ENCODE peak calls at places on chromosomes 13 and 19, in six cellular contexts. M is ovary, F is GM23248, X is lower lobe of right lung, S is tibial nerve, P is A673. I is an unnamed sample.
A peak's percentile ranks its signal among the peaks of the same experiment; 100 is the strongest.

GRCh38 chr13:37026778-37027177 is 26.2 kb downstream of the EXOSC8 start:
- DNase-seq in M (no peak), F (peak; percentile 10), X (no peak), S (no peak), P (no peak), I (no peak)

GRCh38 chr13:80040219-80040976 is 300.5 kb downstream of the SPRY2 start:
- DNase-seq in X (no peak), P (peak; percentile 74), F (peak; percentile 97), S (no peak), M (no peak), I (no peak)

GRCh38 chr19:37127999-37128820 is 44.3 kb downstream of the ZNF585A start:
- DNase-seq in M (no peak), P (no peak), X (no peak), S (no peak), F (no peak), I (no peak)

GRCh38 chr13:30870049-30870884 is 35.8 kb upstream of the MEDAG start:
- DNase-seq in M (peak; percentile 92), P (peak; percentile 93), F (peak; percentile 99), S (peak; percentile 93), X (no peak), I (no peak)

GRCh38 chr13:80048802-80049201 is 292.1 kb downstream of the SPRY2 start:
- DNase-seq in F (peak; percentile 99), M (peak; percentile 47), P (peak; percentile 98), X (peak; percentile 79), S (peak; percentile 87), I (no peak)

GRCh38 chr13:32415019-32415418 is 12.9 kb downstream of the N4BP2L1 start:
- DNase-seq in F (peak; percentile 32), S (no peak), P (peak; percentile 41), M (no peak), X (no peak), I (no peak)

GRCh38 chr19:42129399-42130253 is 2.6 kb downstream of the POU2F2 start:
- DNase-seq in F (peak; percentile 81), S (peak; percentile 31), X (no peak), P (no peak), M (no peak), I (peak; percentile 24)

GRCh38 chr13:90696254-90696653 is 651.2 kb upstream of the MIR17HG start:
- DNase-seq in P (no peak), S (no peak), M (no peak), X (no peak), F (peak; percentile 88), I (no peak)

GRCh38 chr13:51801631-51802099 is 2.3 kb downstream of the DHRS12 start:
- DNase-seq in P (peak; percentile 51), M (no peak), F (peak; percentile 36), X (peak; percentile 90), S (peak; percentile 57), I (peak; percentile 87)

GRCh38 chr19:13098291-13099072 is 4.2 kb downstream of the LYL1 start:
- DNase-seq in F (peak; percentile 77), M (no peak), P (peak; percentile 55), S (no peak), X (peak; percentile 70), I (peak; percentile 64)

GRCh38 chr13:94713556-94714182 is 1.3 kb upstream of the SOX21 start:
- DNase-seq in M (no peak), P (no peak), S (no peak), F (no peak), X (no peak), I (no peak)

GRCh38 chr13:106078191-106078590 is 457.3 kb downstream of the EFNB2 start:
- DNase-seq in F (no peak), P (no peak), X (no peak), S (no peak), M (no peak), I (no peak)

GRCh38 chr19:33075519-33075918 is 5.5 kb upstream of the GPATCH1 start:
- DNase-seq in S (no peak), F (no peak), X (no peak), P (no peak), M (no peak), I (no peak)

GRCh38 chr19:33066543-33066942 is 1.9 kb upstream of the RHPN2 start:
- DNase-seq in S (no peak), F (no peak), X (no peak), P (no peak), M (no peak), I (no peak)

GRCh38 chr19:33067121-33067520 is 2.4 kb upstream of the RHPN2 start:
- DNase-seq in M (no peak), F (no peak), X (no peak), P (no peak), S (no peak), I (no peak)

DNA sequence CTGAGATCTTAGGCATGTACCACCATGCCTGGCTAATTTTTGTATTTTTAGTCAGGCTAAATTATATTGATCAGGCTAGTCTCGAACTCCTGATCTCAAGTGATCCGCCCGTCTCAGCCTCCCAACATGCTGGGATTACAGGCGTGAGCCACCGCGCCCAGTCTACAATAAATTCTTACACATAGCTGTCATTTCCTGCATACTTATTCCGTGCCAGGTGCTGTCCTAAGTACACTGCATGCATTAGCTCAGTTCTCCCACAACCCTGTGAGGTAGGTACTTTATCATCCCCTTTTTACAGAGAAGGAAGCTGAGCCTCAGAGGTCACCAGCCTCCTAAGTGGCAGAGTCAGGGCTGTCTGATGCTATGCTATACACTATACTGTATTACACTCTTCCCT is 7.2 kb upstream of the RHPN2 start:
- DNase-seq in X (no peak), M (no peak), P (no peak), F (no peak), S (no peak), I (no peak)
- H3K9me3 ChIP-seq in X (no peaks in the 10 kb centered on the region), M (no peaks in the 10 kb centered on the region), P (no peaks in the 10 kb centered on the region), F (no peaks in the 10 kb centered on the region), S (no peaks in the 10 kb centered on the region), I (no peaks in the 10 kb centered on the region)

GRCh38 chr19:9155591-9155990 is 15.4 kb downstream of the ZNF317 start:
- DNase-seq in P (no peak), F (no peak), X (no peak), S (no peak), M (no peak), I (no peak)

GRCh38 chr19:9165256-9165655 is 13.5 kb upstream of the OR7D2 start:
- DNase-seq in S (no peak), F (peak; percentile 10), P (no peak), M (no peak), X (no peak), I (no peak)

GRCh38 chr19:9156304-9156703 is 16.1 kb downstream of the ZNF317 start:
- DNase-seq in F (no peak), X (no peak), P (no peak), M (no peak), S (no peak), I (no peak)

GRCh38 chr19:9161427-9161826 is 17.4 kb upstream of the OR7D2 start:
- DNase-seq in P (no peak), X (no peak), M (no peak), F (no peak), S (no peak), I (no peak)

DNA sequence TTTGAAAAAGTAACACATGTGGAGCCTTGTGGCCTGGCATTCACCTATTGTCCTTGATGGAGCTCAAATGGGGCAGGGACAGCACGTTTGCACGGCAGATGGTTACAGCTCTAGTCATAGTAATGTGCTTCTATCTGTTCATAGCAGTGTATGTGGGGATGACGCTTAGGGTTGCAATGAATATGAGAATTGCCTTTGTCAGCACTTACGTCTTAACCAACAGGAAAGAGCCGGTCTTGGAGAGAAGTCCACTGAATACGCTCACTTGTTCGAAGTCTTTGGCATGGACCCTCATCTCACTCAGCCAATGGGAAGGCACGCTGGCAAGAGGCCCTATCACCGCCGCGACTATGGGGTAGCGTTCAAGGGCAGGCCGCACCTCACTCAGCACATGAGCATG is 18.9 kb upstream of the OR7D2 start:
- DNase-seq in X (no peak), F (no peak), M (no peak), P (no peak), S (no peak), I (no peak)
- H3K9me3 ChIP-seq in X (peaks cover 41% of the 10 kb centered on the region), F (no peaks in the 10 kb centered on the region), M (peaks cover 52% of the 10 kb centered on the region), P (peaks cover 17% of the 10 kb centered on the region), S (peaks cover 56% of the 10 kb centered on the region), I (no peaks in the 10 kb centered on the region)

GRCh38 chr19:22515435-22515834 is 93.3 kb upstream of the ZNF98 start:
- DNase-seq in S (no peak), X (no peak), F (no peak), M (no peak), P (no peak), I (no peak)
- H3K9me3 ChIP-seq in S (no peaks in the 10 kb centered on the region), X (peaks cover 21% of the 10 kb centered on the region), F (no peaks in the 10 kb centered on the region), M (peaks cover 45% of the 10 kb centered on the region), P (peaks cover 33% of the 10 kb centered on the region), I (no peaks in the 10 kb centered on the region)

GRCh38 chr19:4624733-4625362 is 14.5 kb upstream of the TNFAIP8L1 start:
- DNase-seq in F (no peak), S (no peak), X (no peak), M (no peak), P (no peak), I (no peak)
- H3K9me3 ChIP-seq in F (no peaks in the 10 kb centered on the region), S (no peaks in the 10 kb centered on the region), X (no peaks in the 10 kb centered on the region), M (no peaks in the 10 kb centered on the region), P (no peaks in the 10 kb centered on the region), I (no peaks in the 10 kb centered on the region)

DNA sequence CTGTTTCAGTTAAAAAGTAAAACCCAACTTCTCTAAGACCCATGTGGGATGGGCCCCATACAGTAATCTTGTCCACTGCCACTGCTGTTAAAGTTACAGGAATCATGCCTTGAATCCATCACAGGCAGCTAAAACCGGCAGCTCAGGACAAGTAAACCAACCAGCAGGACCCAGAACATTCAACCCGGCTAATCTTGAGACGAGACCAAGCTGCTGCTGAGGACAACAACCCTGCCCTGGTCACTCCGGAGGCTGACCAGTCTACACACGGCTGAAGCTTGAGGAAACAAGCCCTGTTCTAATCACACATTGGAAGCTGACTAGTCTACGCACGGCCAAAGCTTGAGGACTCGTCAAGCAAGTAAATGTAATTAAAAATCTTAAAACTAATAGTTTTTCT is 105.2 kb upstream of the ZNF492 start:
- DNase-seq in X (no peak), S (no peak), P (no peak), F (no peak), M (peak; percentile 57), I (no peak)
- H3K9me3 ChIP-seq in X (no peaks in the 10 kb centered on the region), S (no peaks in the 10 kb centered on the region), P (peaks cover 44% of the 10 kb centered on the region), F (no peaks in the 10 kb centered on the region), M (no peaks in the 10 kb centered on the region), I (no peaks in the 10 kb centered on the region)